ENCODE peak calls at places on chromosomes 13 and 19, in eight cellular contexts. L, H, P, R, D, E, F and C are unnamed samples. For H3K4me1, the result is how much of the 10 kb centered on the place peaks cover.

GRCh38 chr13:75399168-75399878 is 82.6 kb downstream of the TBC1D4 start:
- DNase-seq in L (no peak), H (no peak), P (peak), R (no peak), D (no peak), E (no peak), F (no peak), C (no peak)

GRCh38 chr13:48232420-48233096 is 448 bp upstream of the ITM2B start:
- DNase-seq in L (no peak), H (no peak), P (no peak), R (peak), D (peak), E (no peak), F (peak), C (no peak)

GRCh38 chr13:50928609-50929274 is 19.2 kb downstream of the RNASEH2B start:
- DNase-seq in L (no peak), H (no peak), P (no peak), R (no peak), D (no peak), E (no peak), F (no peak), C (no peak)

GRCh38 chr13:41837668-41838067 is 123.2 kb downstream of the VWA8 start:
- DNase-seq in L (no peak), H (no peak), P (peak), R (no peak), D (no peak), E (no peak), F (no peak), C (no peak)

GRCh38 chr19:44002212-44002565 is 568 bp upstream of the ZNF230 start:
- DNase-seq in L (no peak), H (no peak), P (no peak), R (peak), D (no peak), E (no peak), F (no peak), C (no peak)

GRCh38 chr19:38183227-38183914 is 40.7 kb downstream of the DPF1 start:
- DNase-seq in L (peak), H (no peak), P (no peak), R (peak), D (peak), E (peak), F (no peak), C (no peak)

GRCh38 chr13:54210397-54211050 is 1181.9 kb downstream of the OLFM4 start:
- DNase-seq in L (no peak), H (no peak), P (no peak), R (no peak), D (no peak), E (no peak), F (no peak), C (no peak)

GRCh38 chr13:75256922-75257321 is 225.0 kb downstream of the TBC1D4 start:
- DNase-seq in L (no peak), H (no peak), P (peak), R (no peak), D (no peak), E (no peak), F (no peak), C (peak)

GRCh38 chr13:111034811-111035210 is 80.3 kb upstream of the ARHGEF7 start:
- DNase-seq in L (no peak), H (no peak), P (peak), R (peak), D (no peak), E (no peak), F (no peak), C (no peak)

GRCh38 chr13:43835701-43836100 is 43.8 kb downstream of the CCDC122 start:
- DNase-seq in L (no peak), H (no peak), P (peak), R (peak), D (no peak), E (no peak), F (no peak), C (no peak)

GRCh38 chr13:20159646-20160345 is 1.1 kb downstream of the GJA3 start:
- DNase-seq in L (no peak), H (no peak), P (peak), R (peak), D (no peak), E (peak), F (no peak), C (no peak)

GRCh38 chr13:44331912-44332840 is 41.4 kb upstream of the SERP2 start:
- DNase-seq in L (no peak), H (peak), P (peak), R (peak), D (peak), E (peak), F (no peak), C (peak)

GRCh38 chr13:88932950-88933349 is 1261.8 kb downstream of the SLITRK5 start:
- DNase-seq in L (no peak), H (no peak), P (peak), R (no peak), D (no peak), E (no peak), F (no peak), C (no peak)

GRCh38 chr13:48531416-48532145 is 1.3 kb downstream of the RCBTB2 start:
- DNase-seq in L (no peak), H (no peak), P (no peak), R (no peak), D (peak), E (no peak), F (no peak), C (no peak)

GRCh38 chr13:79522583-79522982 is 41.6 kb downstream of the NDFIP2 start:
- DNase-seq in L (no peak), H (no peak), P (peak), R (peak), D (no peak), E (no peak), F (no peak), C (no peak)

GRCh38 chr19:5086725-5087439 is 118.0 kb downstream of the KDM4B start:
- DNase-seq in L (no peak), H (no peak), P (no peak), R (no peak), D (no peak), E (no peak), F (no peak), C (no peak)

GRCh38 chr19:37876047-37876446 is 30.3 kb downstream of the WDR87 start:
- DNase-seq in L (no peak), H (no peak), P (no peak), R (no peak), D (no peak), E (no peak), F (no peak), C (no peak)

GRCh38 chr19:54475706-54476105 is 2.6 kb upstream of the CDC42EP5 start:
- DNase-seq in L (no peak), H (no peak), P (no peak), R (no peak), D (no peak), E (no peak), F (no peak), C (no peak)

GRCh38 chr13:25494708-25495411 is 123.1 kb downstream of the ATP8A2 start:
- DNase-seq in L (no peak), H (no peak), P (no peak), R (no peak), D (no peak), E (no peak), F (no peak), C (peak)

GRCh38 chr13:89568746-89569145 is 1778.7 kb upstream of the MIR17HG start:
- DNase-seq in L (no peak), H (no peak), P (no peak), R (no peak), D (no peak), E (no peak), F (no peak), C (no peak)

GRCh38 chr19:3656747-3657394 is 30.3 kb upstream of the CACTIN start:
- DNase-seq in L (no peak), H (no peak), P (no peak), R (no peak), D (no peak), E (no peak), F (no peak), C (no peak)

GRCh38 chr19:58228584-58229254 is at the start of gene ZNF544:
- DNase-seq in L (peak), H (no peak), P (peak), R (peak), D (peak), E (peak), F (no peak), C (no peak)

GRCh38 chr19:58229255-58229639 is 533 bp downstream of the ZNF544 start:
- DNase-seq in L (no peak), H (no peak), P (peak), R (peak), D (peak), E (peak), F (no peak), C (no peak)

GRCh38 chr19:58227964-58228583 is 640 bp upstream of the ZNF544 start:
- DNase-seq in L (peak), H (no peak), P (no peak), R (no peak), D (no peak), E (peak), F (no peak), C (no peak)
- H3K4me1 ChIP-seq in L (under half), H (under half), P (under half), R (under half), D (under half), E (under half), F (under half), C (under half)

GRCh38 chr13:109271991-109272454 is 514.4 kb downstream of the IRS2 start:
- DNase-seq in L (no peak), H (no peak), P (peak), R (peak), D (no peak), E (no peak), F (no peak), C (no peak)
- H3K4me3 ChIP-seq in L (peak), H (no peak), P (peak), R (peak), D (no peak), E (no peak), F (no peak), C (no peak)

GRCh38 chr19:49551531-49551930 is 23.7 kb downstream of the RCN3 start:
- DNase-seq in L (no peak), H (no peak), P (no peak), R (no peak), D (no peak), E (no peak), F (no peak), C (no peak)
- H3K27ac ChIP-seq in L (no peak), H (no peak), P (no peak), R (no peak), D (no peak), E (no peak), F (no peak), C (no peak)

GRCh38 chr19:1274081-1274851 is 1.1 kb upstream of the FAM174C start:
- DNase-seq in L (no peak), H (no peak), P (no peak), R (peak), D (no peak), E (no peak), F (no peak), C (no peak)
- H3K4me1 ChIP-seq in L (under half), H (half or more), P (under half), R (under half), D (half or more), E (under half), F (half or more), C (half or more)

GRCh38 chr13:99971576-99972189 is at the start of gene ZIC5:
- DNase-seq in L (peak), H (no peak), P (no peak), R (no peak), D (no peak), E (peak), F (no peak), C (no peak)
- H3K4me3 ChIP-seq in L (peak), H (peak), P (no peak), R (no peak), D (peak), E (peak), F (peak), C (peak)

GRCh38 chr19:19662344-19662743 is 1.1 kb downstream of the ATP13A1 start:
- DNase-seq in L (no peak), H (no peak), P (no peak), R (no peak), D (no peak), E (no peak), F (no peak), C (no peak)
- H3K27ac ChIP-seq in L (no peak), H (no peak), P (peak), R (no peak), D (no peak), E (no peak), F (no peak), C (no peak)

DNA sequence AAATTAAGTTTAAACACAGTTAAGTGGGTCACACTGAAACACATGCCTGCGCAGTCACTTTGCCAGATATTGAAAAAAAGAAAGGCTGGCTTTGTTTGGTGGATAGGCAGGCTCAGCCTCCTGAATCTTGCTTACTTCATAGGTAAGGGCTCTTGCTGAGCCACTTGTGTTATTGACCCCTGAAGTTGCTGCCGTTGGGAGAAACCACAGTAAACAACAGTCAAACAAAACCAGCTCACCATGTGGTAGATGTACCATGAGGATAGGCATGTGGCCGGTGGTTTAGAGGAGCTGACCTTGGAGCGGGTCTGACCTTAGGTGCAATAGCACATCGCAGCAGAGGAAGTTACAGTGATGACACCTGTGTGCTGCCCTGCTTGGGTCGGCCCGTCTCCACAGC is 52.2 kb downstream of the SPATA13 start:
- DNase-seq in L (no peak), H (no peak), P (no peak), R (no peak), D (peak), E (no peak), F (no peak), C (no peak)
- H3K4me1 ChIP-seq in L (under half), H (under half), P (under half), R (under half), D (half or more), E (under half), F (under half), C (under half)

GRCh38 chr19:12642506-12642905 is 24.0 kb downstream of the MAN2B1 start:
- DNase-seq in L (no peak), H (no peak), P (no peak), R (no peak), D (no peak), E (no peak), F (no peak), C (no peak)

GRCh38 chr19:12641456-12641855 is 25.1 kb downstream of the MAN2B1 start:
- DNase-seq in L (no peak), H (no peak), P (no peak), R (no peak), D (no peak), E (no peak), F (no peak), C (no peak)

GRCh38 chr19:12636631-12637030 is 25.9 kb downstream of the ZNF791 start:
- DNase-seq in L (no peak), H (no peak), P (no peak), R (no peak), D (no peak), E (no peak), F (no peak), C (no peak)

GRCh38 chr19:12638611-12639182 is 27.8 kb downstream of the MAN2B1 start:
- DNase-seq in L (no peak), H (no peak), P (no peak), R (no peak), D (no peak), E (no peak), F (no peak), C (no peak)

DNA sequence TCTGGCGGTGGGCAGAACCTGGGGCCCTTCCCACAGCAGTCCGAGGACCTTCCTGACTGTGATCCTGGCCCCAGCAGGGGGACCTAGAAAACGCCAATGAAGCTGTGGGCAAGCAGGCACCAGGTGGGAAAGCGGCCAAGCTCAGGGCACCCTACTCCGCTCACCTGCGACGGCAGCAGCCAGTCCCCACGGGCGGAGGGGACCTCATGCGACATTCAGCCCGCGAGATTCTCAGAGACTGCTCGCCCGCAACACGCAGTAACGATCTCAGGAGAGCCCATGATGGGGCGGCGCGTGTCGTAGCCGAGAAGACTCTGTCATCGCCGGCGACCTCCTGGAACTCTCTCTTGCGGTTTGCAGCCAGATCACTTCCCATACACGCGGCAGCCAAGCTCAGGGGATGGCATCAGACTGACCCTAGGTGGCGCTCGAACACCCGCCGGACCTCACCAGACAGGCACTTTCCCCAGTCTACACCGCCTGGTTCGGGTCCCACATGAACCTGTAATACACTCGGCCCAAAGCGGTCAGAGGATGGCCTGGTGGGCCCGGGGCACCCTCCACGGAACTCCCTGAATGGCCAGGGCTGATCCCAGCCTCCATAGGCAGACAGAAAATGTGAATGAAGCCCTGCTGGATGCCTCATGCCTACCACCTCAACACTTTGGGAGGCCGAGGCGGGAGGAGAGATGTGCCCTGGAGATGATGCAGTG is 26.5 kb downstream of the MAN2B1 start:
- DNase-seq in L (peak), H (peak), P (peak), R (peak), D (peak), E (peak), F (peak), C (peak)
- H3K4me3 ChIP-seq in L (peak), H (peak), P (no peak), R (peak), D (peak), E (no peak), F (peak), C (peak)